ENCODE peak calls at places on chromosomes 6 and 20, in ten cellular contexts. C, Y, R, X, N, Z, B, O, I and W are unnamed samples.

GRCh38 chr6:41965429-41966213 is 24.0 kb upstream of the CCND3 start:
- DNase-seq in C (no peak), B (no peak), Z (no peak), O (no peak), R (no peak), Y (no peak), X (no peak), N (no peak), I (no peak), W (no peak)

GRCh38 chr6:41565701-41566100 is 19.5 kb downstream of the FOXP4 start:
- DNase-seq in R (no peak), B (no peak), C (no peak), Z (no peak), I (no peak), X (no peak), O (no peak), Y (no peak), N (no peak), W (no peak)

GRCh38 chr6:12490904-12491571 is 200.9 kb downstream of the EDN1 start:
- DNase-seq in Y (peak), I (peak), N (peak), O (no peak), Z (no peak), B (peak), X (no peak), C (no peak), R (peak), W (peak)

GRCh38 chr20:9166153-9166780 is 97.4 kb downstream of the PLCB4 start:
- DNase-seq in C (no peak), Y (no peak), B (no peak), I (no peak), X (no peak), Z (no peak), R (peak), O (no peak), N (no peak), W (no peak)

GRCh38 chr20:54362283-54362682 is 113.1 kb upstream of the DOK5 start:
- DNase-seq in I (no peak), O (no peak), Y (no peak), N (no peak), B (no peak), X (no peak), C (no peak), R (no peak), Z (no peak), W (no peak)

GRCh38 chr6:1667012-1667804 is 57.5 kb downstream of the FOXC1 start:
- DNase-seq in N (no peak), X (no peak), O (no peak), R (no peak), Z (no peak), Y (no peak), B (peak), C (no peak), I (no peak), W (peak)

GRCh38 chr20:54194724-54195438 is 13.0 kb upstream of the PFDN4 start:
- DNase-seq in I (no peak), R (peak), Z (no peak), Y (peak), N (peak), X (no peak), O (no peak), C (no peak), B (no peak), W (no peak)

GRCh38 chr6:120935007-120935406 is 399.3 kb downstream of the TBC1D32 start:
- DNase-seq in B (no peak), I (no peak), O (no peak), N (no peak), X (no peak), C (no peak), Y (no peak), R (no peak), Z (no peak), W (no peak)

GRCh38 chr20:46959821-46960220 is 65.2 kb downstream of the EYA2 start:
- DNase-seq in N (no peak), Z (no peak), I (no peak), C (no peak), X (no peak), O (no peak), B (no peak), R (no peak), Y (no peak), W (no peak)

GRCh38 chr6:3195695-3196497 is 31.6 kb downstream of the TUBB2B start:
- DNase-seq in O (no peak), I (peak), Y (peak), R (no peak), X (peak), B (no peak), N (no peak), C (no peak), Z (no peak), W (no peak)

GRCh38 chr6:18545726-18546125 is 158.6 kb downstream of the RNF144B start:
- DNase-seq in N (peak), O (no peak), B (no peak), I (peak), Z (peak), C (no peak), Y (no peak), R (peak), X (no peak), W (no peak)

GRCh38 chr6:46490425-46491200 is 636 bp downstream of the RCAN2 start:
- DNase-seq in Z (no peak), C (peak), O (peak), I (no peak), Y (no peak), B (no peak), N (no peak), R (no peak), X (peak), W (no peak)

GRCh38 chr6:137486388-137486787 is 7.8 kb downstream of the OLIG3 start:
- DNase-seq in N (no peak), R (no peak), Y (no peak), O (no peak), C (no peak), I (no peak), Z (no peak), B (no peak), X (no peak), W (no peak)

GRCh38 chr20:24773168-24773567 is 175.9 kb upstream of the CST7 start:
- DNase-seq in C (no peak), I (peak), B (no peak), N (no peak), Z (no peak), R (no peak), Y (no peak), O (no peak), X (no peak), W (no peak)

GRCh38 chr20:25037288-25038102 is 20.4 kb downstream of the ACSS1 start:
- DNase-seq in X (no peak), N (no peak), I (no peak), B (no peak), R (no peak), Y (no peak), C (no peak), Z (no peak), O (peak), W (no peak)

GRCh38 chr20:47578543-47578942 is 76.9 kb downstream of the NCOA3 start:
- DNase-seq in O (no peak), B (no peak), R (no peak), X (no peak), Z (no peak), N (peak), C (no peak), I (no peak), Y (no peak), W (no peak)

GRCh38 chr6:166488081-166488685 is 98.3 kb downstream of the RAMACL start:
- DNase-seq in C (peak), N (peak), Z (peak), Y (no peak), I (peak), R (no peak), X (peak), B (peak), O (peak), W (peak)

GRCh38 chr6:129203190-129203900 is 320.4 kb downstream of the LAMA2 start:
- DNase-seq in C (no peak), R (no peak), X (no peak), Y (no peak), N (no peak), B (no peak), I (no peak), Z (no peak), O (no peak), W (peak)

GRCh38 chr6:21610376-21610775 is 16.8 kb downstream of the SOX4 start:
- DNase-seq in N (no peak), I (no peak), B (no peak), O (no peak), X (no peak), R (no peak), Z (no peak), Y (no peak), C (no peak), W (no peak)

GRCh38 chr6:35728663-35729348 is 8.0 kb upstream of the ARMC12 start:
- DNase-seq in Y (no peak), I (no peak), R (peak), Z (peak), N (no peak), B (no peak), X (peak), C (peak), O (peak), W (no peak)

GRCh38 chr6:36788768-36789167 is 50.5 kb downstream of the CPNE5 start:
- DNase-seq in O (no peak), Y (no peak), X (no peak), I (no peak), C (no peak), B (peak), Z (no peak), R (peak), N (peak), W (peak)

GRCh38 chr6:30730611-30731435 is 10.7 kb downstream of the TUBB start:
- DNase-seq in O (peak), X (peak), I (no peak), B (peak), R (peak), Y (peak), C (peak), Z (peak), N (peak), W (no peak)

GRCh38 chr6:151916075-151916474 is 108.6 kb downstream of the ESR1 start:
- DNase-seq in B (no peak), Y (no peak), X (no peak), I (no peak), C (no peak), R (no peak), O (no peak), Z (no peak), N (no peak), W (no peak)

DNA sequence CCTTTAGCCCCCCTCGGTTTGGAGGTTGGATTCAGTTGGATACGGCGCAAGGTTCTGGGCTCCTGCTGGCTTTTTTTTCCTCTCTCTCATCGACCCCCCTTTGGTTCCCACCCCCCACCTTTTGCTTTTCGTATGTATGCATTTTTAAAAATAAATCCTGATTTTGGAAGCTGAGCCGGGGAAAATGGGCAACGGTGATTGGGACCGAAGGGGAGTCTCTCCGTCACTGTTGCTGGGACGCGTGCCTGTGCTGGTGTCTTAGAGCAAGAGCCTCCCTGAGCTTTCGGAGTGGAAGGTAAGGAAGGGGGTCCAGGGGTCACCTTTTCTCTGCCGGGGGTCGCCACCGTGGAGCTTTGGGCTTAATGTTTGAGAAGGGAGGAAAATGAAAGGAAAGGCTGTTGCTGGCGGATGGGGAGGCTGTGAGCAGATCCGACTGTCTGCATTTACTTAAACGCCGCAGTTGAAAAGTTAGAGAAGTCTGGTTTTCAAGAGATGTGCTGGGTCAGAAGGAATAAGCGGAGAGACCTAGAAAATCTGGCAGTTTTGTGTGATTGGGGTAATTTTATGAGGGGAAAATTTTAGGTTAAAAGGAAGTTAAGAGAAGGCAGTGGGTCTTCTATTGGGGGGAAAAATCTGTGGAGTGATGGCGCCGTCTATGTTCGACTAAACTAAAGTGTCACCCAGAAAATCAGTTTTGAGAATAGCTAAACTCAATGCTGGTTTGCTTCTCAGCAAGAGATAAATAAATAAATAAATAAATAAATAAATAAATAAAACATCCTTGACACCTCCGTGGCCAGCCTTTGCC is 828 bp downstream of the ADGRB3 start:
- DNase-seq in N (peak), C (peak), Y (no peak), O (peak), B (peak), I (peak), Z (peak), X (peak), R (no peak), W (peak)
- H3K4me3 ChIP-seq in N (peak), C (peak), Y (peak), O (peak), B (peak), I (peak), Z (peak), X (peak), R (peak), W (peak)

GRCh38 chr6:56962451-56962850 is 7.5 kb downstream of the BEND6 start:
- DNase-seq in Z (no peak), N (no peak), I (peak), C (no peak), B (no peak), R (no peak), X (no peak), Y (no peak), O (no peak), W (no peak)

GRCh38 chr6:56963043-56963442 is 8.1 kb downstream of the BEND6 start:
- DNase-seq in X (no peak), Y (no peak), R (no peak), O (no peak), Z (no peak), C (no peak), I (no peak), B (no peak), N (no peak), W (no peak)

GRCh38 chr6:56959938-56960337 is 5.0 kb downstream of the BEND6 start:
- DNase-seq in R (peak), N (peak), C (no peak), I (peak), Y (no peak), Z (no peak), B (peak), O (no peak), X (no peak), W (peak)

GRCh38 chr6:56959094-56959493 is 4.2 kb downstream of the BEND6 start:
- DNase-seq in X (no peak), N (no peak), B (no peak), R (no peak), O (no peak), I (no peak), Z (no peak), Y (no peak), C (no peak), W (no peak)

GRCh38 chr6:56961151-56961550 is 6.2 kb downstream of the BEND6 start:
- DNase-seq in Z (no peak), B (no peak), Y (peak), I (no peak), C (no peak), O (no peak), N (no peak), R (peak), X (no peak), W (no peak)
- TF ChIP-seq CTCF in Z (no peak), B (no peak), Y (no peak), I (no peak), C (no peak), O (no peak), N (no peak), R (no peak), X (no peak), W (no peak)

GRCh38 chr6:158475344-158476302 is 84.3 kb upstream of the TMEM181 start:
- DNase-seq in C (no peak), Y (peak), X (peak), B (peak), N (peak), I (peak), R (peak), Z (no peak), O (no peak), W (peak)

GRCh38 chr6:158480989-158481388 is 78.9 kb upstream of the TMEM181 start:
- DNase-seq in N (no peak), Y (no peak), Z (no peak), B (no peak), O (no peak), R (no peak), I (no peak), X (no peak), C (no peak), W (no peak)

GRCh38 chr6:158474961-158475343 is 84.9 kb upstream of the TMEM181 start:
- DNase-seq in X (peak), R (peak), C (no peak), Z (no peak), Y (peak), O (no peak), N (peak), I (peak), B (peak), W (peak)

GRCh38 chr6:158472453-158472852 is 87.4 kb upstream of the TMEM181 start:
- DNase-seq in Z (no peak), X (no peak), O (no peak), Y (no peak), N (no peak), I (no peak), C (no peak), R (no peak), B (no peak), W (no peak)

DNA sequence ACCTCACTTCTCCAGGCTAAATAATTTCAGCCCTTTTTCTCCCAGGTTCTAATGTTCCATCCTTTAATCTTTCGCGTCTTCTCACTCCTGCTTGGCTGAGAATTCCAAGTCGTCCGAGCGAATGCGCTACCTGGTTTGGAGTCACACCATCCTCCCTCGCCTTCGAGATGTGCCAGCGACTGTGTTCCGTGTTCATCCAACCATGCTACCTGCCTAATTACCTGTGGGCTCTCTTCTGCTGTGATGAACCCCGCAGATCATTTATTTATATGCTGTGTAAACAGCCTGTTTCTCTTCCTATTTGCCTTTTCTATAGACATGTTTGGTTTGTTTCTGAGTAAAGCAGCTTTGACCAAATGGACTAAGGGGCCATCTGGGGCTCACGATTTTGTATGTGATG is 83.5 kb upstream of the TMEM181 start:
- DNase-seq in I (no peak), X (no peak), C (no peak), R (no peak), B (no peak), Y (no peak), Z (no peak), N (no peak), O (no peak), W (no peak)
- H3K4me3 ChIP-seq in I (no peak), X (no peak), C (no peak), R (no peak), B (no peak), Y (no peak), Z (no peak), N (no peak), O (no peak), W (no peak)

DNA sequence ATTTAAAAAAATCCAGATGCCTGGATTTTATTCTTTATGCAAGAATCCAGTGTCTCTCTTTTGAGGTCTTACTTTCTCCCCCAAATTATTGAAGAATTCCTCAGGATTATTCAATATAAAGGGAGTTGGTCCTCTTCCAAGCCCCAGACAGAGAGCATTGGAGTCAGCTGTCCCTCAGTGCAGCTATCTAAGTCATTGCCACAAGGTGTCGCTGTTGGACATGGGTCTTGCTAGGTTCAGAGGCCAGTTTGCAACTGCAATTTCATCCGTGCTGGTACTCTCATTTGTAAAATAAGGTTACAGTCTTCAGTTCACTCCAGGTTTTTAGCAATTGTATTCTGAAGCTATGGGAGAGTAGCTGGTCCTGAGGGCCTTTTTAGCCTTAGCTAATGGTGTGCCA is 27.8 kb downstream of the CCN2 start:
- DNase-seq in I (peak), C (peak), O (no peak), Y (peak), B (peak), X (peak), Z (peak), N (peak), R (peak), W (peak)
- TF ChIP-seq CTCF in I (peak), C (peak), O (peak), Y (peak), B (peak), X (peak), Z (peak), N (peak), R (peak), W (peak)

GRCh38 chr6:109610555-109610954 is 80.4 kb downstream of the AK9 start:
- DNase-seq in Y (no peak), O (no peak), X (no peak), Z (peak), N (no peak), I (no peak), R (no peak), C (no peak), B (no peak), W (peak)
- H3K4me3 ChIP-seq in Y (no peak), O (no peak), X (no peak), Z (no peak), N (no peak), I (no peak), R (no peak), C (no peak), B (no peak), W (no peak)

GRCh38 chr20:62141397-62142251 is 1.6 kb downstream of the PSMA7 start:
- DNase-seq in N (peak), B (peak), Y (peak), I (peak), X (peak), R (peak), O (no peak), C (no peak), Z (peak), W (peak)
- TF ChIP-seq CTCF in N (peak), B (peak), Y (peak), I (peak), X (peak), R (peak), O (no peak), C (peak), Z (peak), W (peak)